ENCODE peak calls at places on chromosomes 2 and 18, in eight cellular contexts. S is CD4-positive, alpha-beta T cell; M is OCI-LY7; U is kidney epithelial cell; Q is ascending aorta; W is foreskin keratinocyte; I is sigmoid colon; P is glutamatergic neuron. Y is an unnamed sample.

GRCh38 chr2:148875387-148876051 is 492 bp downstream of the KIF5C start:
- DNase-seq in S (no peak), U (no peak), Q (no peak), I (no peak), M (peak), W (no peak), P (peak), Y (no peak)

GRCh38 chr2:99448556-99448955 is 41.3 kb downstream of the REV1 start:
- DNase-seq in W (peak), I (no peak), U (peak), Q (no peak), S (no peak), P (no peak), M (no peak), Y (no peak)

GRCh38 chr2:183536714-183537113 is 412.5 kb downstream of the NUP35 start:
- DNase-seq in P (no peak), U (no peak), S (no peak), W (no peak), I (no peak), M (no peak), Q (no peak), Y (no peak)

GRCh38 chr2:113157897-113158753 is 15.6 kb upstream of the PSD4 start:
- DNase-seq in I (no peak), P (no peak), W (peak), M (no peak), U (no peak), Q (no peak), S (no peak), Y (no peak)

GRCh38 chr2:226782092-226782713 is 17.4 kb downstream of the IRS1 start:
- DNase-seq in U (no peak), S (no peak), I (no peak), P (no peak), M (no peak), Q (no peak), W (no peak), Y (no peak)

GRCh38 chr2:138964413-138964812 is 184.2 kb upstream of the NXPH2 start:
- DNase-seq in W (peak), U (peak), I (no peak), S (no peak), P (no peak), Q (no peak), M (no peak), Y (no peak)

GRCh38 chr2:203122317-203122998 is 107.8 kb downstream of the NBEAL1 start:
- DNase-seq in U (no peak), S (no peak), M (no peak), Q (no peak), W (no peak), P (no peak), I (no peak), Y (no peak)

GRCh38 chr2:240538031-240538780 is 19.6 kb downstream of the ANKMY1 start:
- DNase-seq in W (no peak), M (no peak), P (no peak), Q (no peak), I (no peak), U (no peak), S (no peak), Y (no peak)

GRCh38 chr2:54572636-54573531 is 116.8 kb downstream of the SPTBN1 start:
- DNase-seq in Q (no peak), P (no peak), I (no peak), W (peak), S (peak), U (no peak), M (no peak), Y (no peak)

GRCh38 chr2:20578895-20579825 is 71.7 kb downstream of the HS1BP3 start:
- DNase-seq in M (no peak), P (peak), W (peak), I (peak), Q (peak), S (no peak), U (peak), Y (no peak)

GRCh38 chr2:128557841-128558241 is 239.2 kb upstream of the HS6ST1 start:
- DNase-seq in S (no peak), I (no peak), P (no peak), Q (no peak), W (no peak), M (no peak), U (no peak), Y (peak)

GRCh38 chr18:29879763-29880162 is 1162.8 kb downstream of the DSC3 start:
- DNase-seq in P (no peak), M (no peak), W (no peak), I (no peak), Q (no peak), S (no peak), U (no peak), Y (no peak)

GRCh38 chr2:239846789-239847676 is 178.1 kb downstream of the NDUFA10 start:
- DNase-seq in S (no peak), U (no peak), I (no peak), M (no peak), P (no peak), Q (no peak), W (no peak), Y (no peak)

GRCh38 chr2:168194784-168195522 is 52.4 kb downstream of the STK39 start:
- DNase-seq in W (no peak), I (no peak), S (no peak), Q (no peak), M (peak), P (peak), U (no peak), Y (no peak)

GRCh38 chr2:205769879-205770278 is 87.6 kb downstream of the NRP2 start:
- DNase-seq in W (peak), S (no peak), U (no peak), P (no peak), Q (no peak), I (no peak), M (no peak), Y (no peak)

GRCh38 chr18:79601234-79601633 is 78.4 kb upstream of the CTDP1 start:
- DNase-seq in W (no peak), Q (no peak), U (no peak), M (no peak), I (no peak), P (no peak), S (no peak), Y (no peak)

GRCh38 chr2:42031783-42032620 is 15.8 kb upstream of the PKDCC start:
- DNase-seq in W (no peak), M (no peak), P (no peak), Q (no peak), I (no peak), U (no peak), S (no peak), Y (no peak)

GRCh38 chr2:202286595-202286994 is 21.0 kb downstream of the NOP58 start:
- DNase-seq in Q (no peak), M (no peak), I (no peak), P (no peak), U (no peak), W (no peak), S (no peak), Y (no peak)

GRCh38 chr18:36634573-36635216 is 194.1 kb downstream of the TPGS2 start:
- DNase-seq in U (no peak), Q (no peak), W (peak), M (no peak), I (no peak), S (no peak), P (no peak), Y (no peak)

GRCh38 chr2:205177505-205177904 is 504.8 kb upstream of the NRP2 start:
- DNase-seq in Q (no peak), I (no peak), W (no peak), P (no peak), U (no peak), M (no peak), S (no peak), Y (no peak)

GRCh38 chr18:70165936-70166335 is 39.6 kb downstream of the RTTN start:
- DNase-seq in U (no peak), I (no peak), S (no peak), W (no peak), P (no peak), M (no peak), Q (no peak), Y (no peak)

GRCh38 chr18:57909620-57910019 is 106.5 kb upstream of the ATP8B1 start:
- DNase-seq in P (no peak), M (no peak), S (no peak), I (no peak), U (no peak), Q (no peak), W (peak), Y (no peak)

GRCh38 chr18:67919316-67919715 is 402.8 kb upstream of the DSEL start:
- DNase-seq in I (no peak), Q (no peak), W (no peak), S (no peak), U (no peak), P (no peak), M (no peak), Y (no peak)

GRCh38 chr2:239399404-239399999 is 1.3 kb downstream of the HDAC4 start:
- DNase-seq in M (no peak), S (peak), I (peak), P (no peak), W (no peak), U (no peak), Q (no peak), Y (no peak)

GRCh38 chr18:8820701-8821465 is 115.5 kb downstream of the MTCL1 start:
- DNase-seq in U (no peak), S (no peak), P (no peak), I (no peak), M (no peak), W (no peak), Q (no peak), Y (no peak)

GRCh38 chr2:118845005-118845842 is 2.2 kb downstream of the EN1 start:
- DNase-seq in W (no peak), I (no peak), U (no peak), Q (no peak), P (peak), M (no peak), S (no peak), Y (peak)

GRCh38 chr2:10325278-10326145 is 22.8 kb downstream of the HPCAL1 start:
- DNase-seq in U (no peak), P (no peak), W (no peak), S (no peak), Q (no peak), I (peak), M (peak), Y (no peak)

GRCh38 chr2:219658447-219658846 is 31.0 kb downstream of the SLC4A3 start:
- DNase-seq in Q (no peak), W (no peak), P (no peak), I (peak), M (no peak), S (no peak), U (no peak), Y (no peak)

GRCh38 chr2:4404363-4404762 is 701.0 kb downstream of the DCDC2C start:
- DNase-seq in M (no peak), S (no peak), Q (no peak), I (no peak), U (no peak), W (no peak), P (no peak), Y (no peak)

GRCh38 chr2:188788621-188789020 is 185.6 kb upstream of the COL3A1 start:
- DNase-seq in S (no peak), I (peak), U (peak), P (no peak), Q (peak), M (no peak), W (peak), Y (no peak)

GRCh38 chr2:103284750-103285149 is 522.9 kb downstream of the TMEM182 start:
- DNase-seq in P (no peak), M (no peak), Q (no peak), U (no peak), I (no peak), W (no peak), S (no peak), Y (no peak)
- TF ChIP-seq CTCF in P (no peak), M (no peak), Q (no peak), U (no peak), I (no peak), W (no peak), S (no peak), Y (no peak)

DNA sequence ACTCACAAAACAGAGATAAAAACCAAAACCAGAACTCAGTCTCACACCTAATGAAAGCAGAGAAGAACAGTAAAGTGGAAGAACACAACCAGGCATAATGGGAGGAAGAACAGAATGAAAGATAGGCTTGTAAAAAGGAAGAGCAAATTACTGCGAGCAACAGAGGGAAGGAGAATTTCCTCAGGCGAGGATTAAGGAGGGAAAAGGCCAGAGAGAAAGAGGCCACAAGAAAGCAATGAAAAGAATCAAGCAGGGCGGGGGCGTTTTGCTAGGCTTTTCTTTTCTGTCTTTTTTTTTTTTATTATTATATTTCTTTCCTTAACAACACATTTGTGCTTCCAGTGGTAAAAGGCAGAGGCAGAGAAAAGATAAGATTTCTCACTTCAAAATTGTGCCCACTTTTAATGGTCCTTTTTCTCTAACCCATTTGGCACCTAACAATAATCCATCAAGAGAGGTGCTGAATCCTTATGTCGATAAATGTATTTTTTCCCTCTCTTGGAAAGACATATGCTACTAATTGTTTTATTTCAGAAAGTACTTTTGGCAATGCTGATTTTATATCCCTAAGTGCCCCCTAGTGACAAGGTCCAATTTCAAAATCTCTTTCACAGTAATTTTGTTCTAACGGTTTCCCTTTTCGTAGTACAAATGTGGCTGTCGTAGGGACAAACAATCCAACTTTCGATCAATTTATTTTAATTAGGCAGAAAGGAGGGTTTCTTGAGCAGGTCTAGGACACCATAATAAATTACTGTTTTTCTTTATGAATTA is 138.7 kb upstream of the AQP4 start:
- DNase-seq in S (no peak), M (peak), Q (no peak), P (no peak), W (no peak), I (no peak), U (no peak), Y (no peak)
- TF ChIP-seq CTCF in S (no peak), M (peak), Q (no peak), P (peak), W (peak), I (no peak), U (peak), Y (no peak)

DNA sequence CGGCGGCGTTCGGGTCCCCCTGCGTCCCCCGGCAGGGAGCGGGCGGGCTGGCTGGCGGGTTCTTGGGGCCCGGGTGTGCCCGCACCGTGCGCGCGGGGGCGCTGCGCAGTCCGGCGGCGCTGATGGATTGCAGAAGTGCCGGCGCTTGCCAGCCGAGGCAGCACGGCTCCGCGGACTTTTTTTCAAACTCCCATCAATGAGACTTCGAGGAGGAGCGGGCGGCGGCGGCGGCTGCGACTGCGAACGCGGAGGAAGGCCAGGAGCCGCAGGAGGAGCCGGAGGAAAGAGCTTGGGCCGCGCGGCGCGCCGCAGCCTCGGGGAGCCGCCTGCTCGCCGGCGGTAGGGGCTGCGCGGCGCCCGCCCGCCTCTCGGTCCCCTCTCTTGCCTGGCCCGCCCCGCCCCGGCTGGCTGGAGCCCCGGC is at the start of gene GLI2:
- DNase-seq in I (peak), S (no peak), Q (no peak), U (peak), P (peak), M (no peak), W (no peak), Y (peak)
- TF ChIP-seq CTCF in I (peak), S (no peak), Q (peak), U (peak), P (peak), M (peak), W (peak), Y (peak)

GRCh38 chr2:233399306-233400225 is 45.3 kb downstream of the DGKD start:
- DNase-seq in I (no peak), P (no peak), S (peak), Q (no peak), U (no peak), M (no peak), W (no peak), Y (no peak)
- TF ChIP-seq CTCF in I (no peak), P (no peak), S (no peak), Q (no peak), U (no peak), M (peak), W (no peak), Y (no peak)